ENCODE peak calls at places on chromosomes 2 and 18, in nine cellular contexts. U is right lobe of liver, H is AG10803, B is psoas muscle, A is mucosa of descending colon, Q is HCT116, M is HFFc6, Y is neural progenitor cell, F is BJ. S is an unnamed sample.

GRCh38 chr2:240259924-240260529 is 119.6 kb upstream of the OTOS start:
- DNase-seq in U (no peak), H (no peak), B (peak; percentile 71), A (no peak), Q (no peak), M (no peak), Y (no peak), F (no peak), S (no peak)

GRCh38 chr2:229033816-229034215 is 237.3 kb downstream of the PID1 start:
- DNase-seq in U (no peak), H (peak; percentile 44), B (no peak), A (no peak), Q (no peak), M (no peak), Y (no peak), F (no peak), S (no peak)

GRCh38 chr2:150646746-150647145 is 159.3 kb upstream of the RND3 start:
- DNase-seq in U (no peak), H (no peak), B (no peak), A (no peak), Q (no peak), M (no peak), Y (no peak), F (no peak), S (no peak)

GRCh38 chr2:85057236-85057635 is 76.0 kb upstream of the TCF7L1 start:
- DNase-seq in U (no peak), H (no peak), B (no peak), A (no peak), Q (no peak), M (no peak), Y (no peak), F (no peak), S (no peak)

GRCh38 chr18:79595876-79596374 is 83.7 kb upstream of the CTDP1 start:
- DNase-seq in U (peak; percentile 2), H (no peak), B (no peak), A (peak; percentile 1), Q (no peak), M (no peak), Y (no peak), F (no peak), S (peak; percentile 34)

GRCh38 chr2:26852405-26853348 is 4.7 kb downstream of the DPYSL5 start:
- DNase-seq in U (no peak), H (peak; percentile 38), B (no peak), A (no peak), Q (no peak), M (no peak), Y (peak; percentile 47), F (no peak), S (no peak)

GRCh38 chr2:120342451-120342850 is 3.5 kb upstream of the INHBB start:
- DNase-seq in U (no peak), H (no peak), B (no peak), A (no peak), Q (no peak), M (no peak), Y (peak; percentile 28), F (no peak), S (no peak)

GRCh38 chr2:834233-834632 is 116.4 kb upstream of the SNTG2 start:
- DNase-seq in U (no peak), H (no peak), B (no peak), A (no peak), Q (no peak), M (no peak), Y (no peak), F (no peak), S (no peak)

DNA sequence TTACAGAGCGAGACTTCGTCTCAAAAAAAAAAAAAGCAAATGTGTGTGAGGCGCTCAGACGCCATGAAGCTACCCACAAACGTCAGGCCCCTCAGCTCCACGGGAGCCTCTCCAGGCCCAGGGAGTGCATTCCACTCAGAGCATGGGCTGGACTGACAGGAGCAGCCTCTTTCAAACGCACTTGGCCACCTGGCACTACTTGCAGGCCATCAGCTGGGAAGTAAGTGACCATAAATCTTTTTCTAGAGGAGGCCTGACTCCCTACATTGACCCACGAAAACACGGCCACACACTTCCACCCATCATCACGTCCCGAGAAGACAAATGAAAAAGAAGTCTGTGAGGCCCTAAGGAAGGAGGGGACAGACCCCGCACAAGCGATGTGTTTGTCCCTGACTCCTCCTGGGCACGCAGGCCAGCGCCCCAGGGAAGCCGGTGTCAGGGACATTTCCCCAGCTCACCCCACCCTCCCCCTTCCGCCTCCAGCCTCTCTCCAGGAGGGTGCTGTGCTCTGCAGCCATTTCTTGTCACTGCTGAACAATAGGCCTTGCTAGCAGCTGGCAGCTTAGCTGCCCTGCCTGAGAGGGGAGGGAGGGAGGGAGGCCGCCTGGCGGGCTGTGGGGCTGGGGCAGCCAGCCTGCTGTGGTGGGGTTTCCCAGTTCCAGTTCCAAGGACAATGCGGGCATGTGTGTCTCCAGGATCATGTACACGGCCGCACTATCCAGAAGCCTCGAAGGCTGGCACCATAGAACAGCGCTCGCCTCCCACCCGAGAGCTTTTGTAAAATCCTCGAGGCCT is 26.6 kb downstream of the SERTAD2 start:
- DNase-seq in U (no peak), H (no peak), B (no peak), A (no peak), Q (no peak), M (no peak), Y (peak; percentile 86), F (no peak), S (no peak)
- TF ChIP-seq CTCF in U (no peak), H (no peak), B (no peak), A (no peak), Q (no peak), M (no peak), Y (peak; percentile 30), F (no peak), S (no peak)

DNA sequence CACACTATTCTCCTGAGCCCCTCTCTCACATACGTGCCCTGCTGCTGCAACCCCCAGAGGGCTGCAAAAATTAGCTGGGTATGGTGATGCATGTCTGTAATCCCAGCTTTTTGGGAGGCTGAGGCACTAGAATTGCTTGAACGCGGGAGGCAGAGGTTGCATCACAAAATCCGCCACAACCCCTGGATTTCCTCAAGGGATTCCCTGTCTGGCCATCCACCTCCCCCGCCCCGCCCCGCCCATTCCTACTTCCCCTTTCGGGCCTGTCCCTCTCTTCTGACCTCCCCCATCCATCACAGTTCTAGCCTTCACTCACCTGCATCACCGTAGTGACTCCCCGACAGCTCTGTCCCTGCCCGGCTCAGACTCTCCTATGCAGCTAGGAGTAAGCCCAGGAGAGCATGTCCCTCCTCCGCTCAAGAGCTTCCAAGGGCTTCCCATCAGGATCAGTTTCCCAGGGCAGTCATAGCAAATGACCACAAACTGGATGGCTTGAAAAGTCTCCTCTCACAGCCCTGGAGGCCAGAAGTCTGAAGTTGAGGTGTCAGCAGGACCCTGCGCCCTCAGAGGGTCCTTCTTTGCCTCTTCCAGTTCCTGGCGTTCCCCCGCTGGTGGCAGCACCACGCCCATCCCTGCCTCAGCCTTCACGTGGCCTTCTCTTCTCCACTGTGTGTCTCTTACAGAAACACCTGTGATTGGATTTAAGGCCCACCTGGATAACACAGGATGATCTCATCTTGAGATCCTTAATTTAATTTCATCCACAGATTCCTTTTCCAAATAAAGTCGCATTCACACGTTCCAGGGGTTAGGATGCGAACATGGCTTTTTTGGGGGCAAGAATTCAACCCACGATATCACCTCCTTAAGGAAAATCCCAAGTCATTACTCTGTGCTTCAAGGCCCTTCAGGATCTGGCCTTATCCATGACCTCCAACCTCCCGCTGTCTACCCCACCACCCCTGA is 58.5 kb downstream of the HS1BP3 start:
- DNase-seq in U (peak; percentile 26), H (no peak), B (peak; percentile 48), A (no peak), Q (no peak), M (no peak), Y (no peak), F (no peak), S (peak; percentile 56)
- TF ChIP-seq CTCF in U (peak; percentile 8), H (no peak), B (no peak), A (no peak), Q (no peak), M (peak; percentile 9), Y (peak; percentile 42), F (no peak), S (peak; percentile 14)

GRCh38 chr18:75343389-75343788 is 84.1 kb downstream of the SMIM21 start:
- DNase-seq in U (no peak), H (no peak), B (no peak), A (no peak), Q (no peak), M (no peak), Y (peak; percentile 39), F (no peak), S (no peak)

GRCh38 chr18:75344615-75345014 is 82.9 kb downstream of the SMIM21 start:
- DNase-seq in U (no peak), H (no peak), B (no peak), A (no peak), Q (no peak), M (no peak), Y (no peak), F (no peak), S (no peak)

GRCh38 chr18:75341897-75342296 is 85.6 kb downstream of the SMIM21 start:
- DNase-seq in U (no peak), H (no peak), B (no peak), A (no peak), Q (no peak), M (no peak), Y (no peak), F (no peak), S (no peak)

GRCh38 chr18:75346671-75347070 is 80.8 kb downstream of the SMIM21 start:
- DNase-seq in U (no peak), H (no peak), B (no peak), A (no peak), Q (no peak), M (no peak), Y (no peak), F (no peak), S (no peak)

DNA sequence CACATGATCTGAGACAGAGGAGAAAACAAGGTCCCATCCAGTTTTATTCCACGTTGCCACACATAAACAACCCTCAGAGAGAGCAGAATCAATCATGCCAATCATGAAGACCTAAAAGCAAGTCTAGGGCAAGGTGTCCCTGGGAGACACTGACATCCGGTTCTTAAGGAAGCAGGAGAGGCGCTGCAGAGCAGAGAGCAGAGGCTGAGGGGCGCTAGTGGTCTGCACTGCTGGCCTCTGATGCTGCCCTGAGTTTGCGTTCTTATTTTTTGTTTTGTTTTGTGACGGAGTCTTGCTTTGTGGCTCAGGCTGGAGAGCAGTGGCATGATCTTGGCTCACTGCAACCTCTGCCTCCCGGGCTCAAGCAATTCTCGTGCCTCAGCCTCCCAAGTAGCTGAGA is 83.3 kb downstream of the SMIM21 start:
- DNase-seq in U (no peak), H (no peak), B (no peak), A (no peak), Q (no peak), M (no peak), Y (no peak), F (no peak), S (no peak)
- TF ChIP-seq CTCF in U (no peak), H (no peak), B (no peak), A (no peak), Q (peak; percentile 6), M (no peak), Y (peak; percentile 23), F (no peak), S (no peak)

GRCh38 chr2:31259075-31259474 is 25.1 kb downstream of the EHD3 start:
- DNase-seq in U (no peak), H (no peak), B (no peak), A (no peak), Q (no peak), M (no peak), Y (no peak), F (no peak), S (no peak)
- TF ChIP-seq CTCF in U (no peak), H (no peak), B (no peak), A (no peak), Q (no peak), M (no peak), Y (no peak), F (no peak), S (no peak)

S was measured in chondrocyte.